ENCODE peak calls at places on chromosomes 16 and 17, in five cellular contexts. One of them, this sample, is unnamed.

GRCh38 chr16:66660422-66661209 is 35.9 kb downstream of the CMTM4 start:
- DNase-seq in MM.1S: no peak
- DNase-seq in heart right ventricle: peak; percentile 64
- DNase-seq in CD8-positive, alpha-beta memory T cell: no peak
- DNase-seq in mammary epithelial cell: peak; percentile 85
- DNase-seq in this sample: peak; percentile 49

GRCh38 chr16:84983308-84983707 is 28.0 kb downstream of the ZDHHC7 start:
- DNase-seq in CD8-positive, alpha-beta memory T cell: no peak
- DNase-seq in MM.1S: no peak
- DNase-seq in mammary epithelial cell: no peak
- DNase-seq in heart right ventricle: no peak
- DNase-seq in this sample: no peak

GRCh38 chr16:85629853-85630252 is 16.7 kb downstream of the GSE1 start:
- DNase-seq in MM.1S: no peak
- DNase-seq in heart right ventricle: no peak
- DNase-seq in CD8-positive, alpha-beta memory T cell: no peak
- DNase-seq in mammary epithelial cell: no peak
- DNase-seq in this sample: no peak

GRCh38 chr16:75288596-75289120 is 37.2 kb upstream of the BCAR1 start:
- DNase-seq in CD8-positive, alpha-beta memory T cell: peak; percentile 77
- DNase-seq in mammary epithelial cell: no peak
- DNase-seq in heart right ventricle: no peak
- DNase-seq in MM.1S: no peak
- DNase-seq in this sample: no peak

GRCh38 chr17:32929288-32929574 is 1.3 kb downstream of the TMEM98 start:
- DNase-seq in mammary epithelial cell: no peak
- DNase-seq in MM.1S: no peak
- DNase-seq in CD8-positive, alpha-beta memory T cell: no peak
- DNase-seq in heart right ventricle: no peak
- DNase-seq in this sample: no peak

GRCh38 chr17:50192873-50193274 is 8.6 kb downstream of the COL1A1 start:
- DNase-seq in heart right ventricle: no peak
- DNase-seq in mammary epithelial cell: no peak
- DNase-seq in MM.1S: no peak
- DNase-seq in CD8-positive, alpha-beta memory T cell: no peak
- DNase-seq in this sample: no peak

GRCh38 chr17:8632087-8632486 is 1.6 kb upstream of the MYH10 start:
- DNase-seq in MM.1S: peak; percentile 31
- DNase-seq in CD8-positive, alpha-beta memory T cell: no peak
- DNase-seq in heart right ventricle: no peak
- DNase-seq in mammary epithelial cell: no peak
- DNase-seq in this sample: no peak

GRCh38 chr16:708959-709358 is 3.4 kb upstream of the FBXL16 start:
- DNase-seq in MM.1S: no peak
- DNase-seq in mammary epithelial cell: no peak
- DNase-seq in CD8-positive, alpha-beta memory T cell: no peak
- DNase-seq in heart right ventricle: no peak
- DNase-seq in this sample: no peak

GRCh38 chr17:73411330-73411747 is 99.5 kb upstream of the CDC42EP4 start:
- DNase-seq in heart right ventricle: no peak
- DNase-seq in CD8-positive, alpha-beta memory T cell: no peak
- DNase-seq in mammary epithelial cell: no peak
- DNase-seq in MM.1S: no peak
- DNase-seq in this sample: no peak

GRCh38 chr16:85345129-85345639 is 232.9 kb upstream of the CIBAR2 start:
- DNase-seq in CD8-positive, alpha-beta memory T cell: no peak
- DNase-seq in mammary epithelial cell: no peak
- DNase-seq in heart right ventricle: no peak
- DNase-seq in MM.1S: no peak
- DNase-seq in this sample: no peak

GRCh38 chr16:8855051-8855786 is 13.6 kb downstream of the CARHSP1 start:
- DNase-seq in CD8-positive, alpha-beta memory T cell: no peak
- DNase-seq in MM.1S: peak; percentile 14
- DNase-seq in heart right ventricle: no peak
- DNase-seq in mammary epithelial cell: no peak
- DNase-seq in this sample: no peak

GRCh38 chr17:48835971-48836370 is 5.1 kb downstream of the CALCOCO2 start:
- DNase-seq in heart right ventricle: no peak
- DNase-seq in MM.1S: peak; percentile 57
- DNase-seq in mammary epithelial cell: no peak
- DNase-seq in CD8-positive, alpha-beta memory T cell: peak; percentile 21
- DNase-seq in this sample: no peak

GRCh38 chr17:17120716-17121115 is 78.5 kb downstream of the MPRIP start:
- DNase-seq in heart right ventricle: no peak
- DNase-seq in CD8-positive, alpha-beta memory T cell: no peak
- DNase-seq in mammary epithelial cell: no peak
- DNase-seq in MM.1S: no peak
- DNase-seq in this sample: no peak

GRCh38 chr17:65409381-65409780 is 152.1 kb downstream of the AXIN2 start:
- DNase-seq in mammary epithelial cell: no peak
- DNase-seq in MM.1S: no peak
- DNase-seq in CD8-positive, alpha-beta memory T cell: no peak
- DNase-seq in heart right ventricle: no peak
- DNase-seq in this sample: no peak

GRCh38 chr17:44106801-44107200 is 16.6 kb downstream of the HDAC5 start:
- DNase-seq in heart right ventricle: no peak
- DNase-seq in MM.1S: no peak
- DNase-seq in mammary epithelial cell: no peak
- DNase-seq in CD8-positive, alpha-beta memory T cell: no peak
- DNase-seq in this sample: no peak
- H3K4me1 ChIP-seq in heart right ventricle: peaks cover 97% of the 10 kb centered on the region
- H3K4me1 ChIP-seq in MM.1S: peaks cover 16% of the 10 kb centered on the region
- H3K4me1 ChIP-seq in mammary epithelial cell: peaks cover 11% of the 10 kb centered on the region
- H3K4me1 ChIP-seq in CD8-positive, alpha-beta memory T cell: peaks cover 14% of the 10 kb centered on the region
- H3K4me1 ChIP-seq in this sample: peaks cover 97% of the 10 kb centered on the region

DNA sequence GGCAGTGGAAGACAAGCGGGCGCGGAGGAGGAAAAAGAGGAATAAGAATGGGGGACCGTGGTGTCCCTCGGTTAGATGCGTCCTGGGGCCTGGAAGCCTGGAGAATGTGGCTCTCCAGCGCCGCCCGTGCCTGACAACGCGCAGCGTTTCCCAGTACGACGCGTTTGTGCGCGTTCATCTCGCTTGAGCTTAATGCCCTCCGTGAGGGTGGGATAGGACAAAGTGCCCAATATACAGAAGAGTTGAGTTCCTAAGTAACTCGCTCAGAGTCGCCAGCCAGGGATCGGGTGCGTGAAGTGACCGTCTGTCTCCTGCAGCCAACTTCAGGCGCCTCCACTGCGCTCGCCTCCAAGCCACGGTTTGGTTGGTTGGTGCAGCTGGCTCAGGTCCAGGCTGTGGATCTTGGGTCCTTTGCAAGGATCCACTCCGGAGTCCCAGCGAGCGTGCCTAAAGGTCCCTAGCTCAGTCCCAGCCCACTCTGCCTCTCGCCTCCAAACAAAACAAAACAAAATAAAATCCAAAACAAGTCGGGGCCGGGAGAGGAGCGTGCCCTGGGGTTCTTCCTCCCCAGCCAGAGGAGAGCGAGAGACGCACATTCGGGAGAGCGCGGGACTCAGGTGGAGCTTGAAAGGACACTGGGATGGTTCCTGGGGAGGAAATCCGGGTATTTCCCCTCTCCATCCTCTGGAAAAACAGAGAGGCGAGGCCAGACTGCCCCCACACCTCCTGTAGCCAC is 951 bp downstream of the GALR2 start:
- DNase-seq in CD8-positive, alpha-beta memory T cell: no peak
- DNase-seq in MM.1S: no peak
- DNase-seq in mammary epithelial cell: peak; percentile 41
- DNase-seq in heart right ventricle: no peak
- DNase-seq in this sample: no peak
- H3K4me3 ChIP-seq in CD8-positive, alpha-beta memory T cell: peak overlapping the region; percentile 32
- H3K4me3 ChIP-seq in MM.1S: no peak overlapping the region
- H3K4me3 ChIP-seq in mammary epithelial cell: no peak overlapping the region
- H3K4me3 ChIP-seq in heart right ventricle: peak overlapping the region; percentile 3
- H3K4me3 ChIP-seq in this sample: no peak overlapping the region

DNA sequence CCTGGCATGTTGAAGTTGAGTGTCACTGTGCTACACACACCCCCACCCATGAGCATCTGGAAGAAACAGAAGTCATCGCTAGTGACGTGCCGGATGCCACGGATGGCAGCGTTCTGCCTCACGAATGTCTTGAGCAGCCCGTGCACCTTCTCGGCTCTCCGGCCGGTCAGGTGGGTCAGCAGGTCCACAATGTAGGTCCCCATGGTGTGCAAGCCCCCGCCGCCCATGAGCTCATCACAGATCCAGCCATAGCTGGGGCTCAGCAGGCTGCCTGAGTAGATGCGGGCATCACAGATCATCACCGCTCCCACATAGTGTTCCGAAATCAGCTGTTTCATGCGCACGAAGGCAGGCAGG is 8.9 kb downstream of the C16orf86 start:
- DNase-seq in MM.1S: no peak
- DNase-seq in mammary epithelial cell: no peak
- DNase-seq in heart right ventricle: no peak
- DNase-seq in CD8-positive, alpha-beta memory T cell: no peak
- DNase-seq in this sample: no peak
- H3K4me1 ChIP-seq in MM.1S: no peaks in the 10 kb centered on the region
- H3K4me1 ChIP-seq in mammary epithelial cell: peaks cover 7% of the 10 kb centered on the region
- H3K4me1 ChIP-seq in heart right ventricle: peaks cover 43% of the 10 kb centered on the region
- H3K4me1 ChIP-seq in CD8-positive, alpha-beta memory T cell: no peaks in the 10 kb centered on the region
- H3K4me1 ChIP-seq in this sample: peaks cover 42% of the 10 kb centered on the region

DNA sequence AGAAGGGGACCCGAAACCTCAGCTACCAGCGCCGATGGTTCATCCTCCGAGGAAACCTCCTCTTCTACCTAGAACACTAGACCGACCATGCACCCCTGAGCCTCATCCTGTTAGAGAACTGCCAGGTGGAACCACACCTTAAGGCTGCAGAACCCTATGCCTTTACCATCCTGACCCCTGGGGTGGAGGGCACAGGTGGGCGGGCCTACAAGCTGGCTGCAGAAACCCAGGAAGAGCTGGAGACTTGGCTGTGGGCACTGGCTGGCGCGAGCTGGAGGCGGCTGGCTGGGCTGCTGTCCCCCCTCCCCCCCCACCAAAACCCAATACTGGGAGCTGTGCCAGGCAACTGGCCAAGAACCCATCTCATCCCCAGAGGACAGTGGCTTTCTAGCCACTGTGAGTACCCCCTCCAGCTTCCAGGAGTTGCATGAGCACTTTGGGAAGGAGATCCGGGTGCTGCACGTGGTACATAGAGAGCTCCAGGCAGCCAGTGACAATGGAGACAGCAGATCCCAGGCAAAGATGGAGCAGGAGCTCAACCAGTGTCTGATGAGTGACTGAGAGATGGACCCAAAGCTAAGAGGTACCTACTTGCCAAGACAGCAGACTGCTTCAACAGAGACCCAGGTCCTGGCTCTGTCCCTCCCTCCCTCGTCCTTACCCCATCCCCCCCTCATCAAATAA is 1.4 kb upstream of the CD2BP2 start:
- DNase-seq in CD8-positive, alpha-beta memory T cell: no peak
- DNase-seq in MM.1S: no peak
- DNase-seq in mammary epithelial cell: no peak
- DNase-seq in heart right ventricle: no peak
- DNase-seq in this sample: no peak
- H3K4me3 ChIP-seq in CD8-positive, alpha-beta memory T cell: no peak overlapping the region
- H3K4me3 ChIP-seq in MM.1S: no peak overlapping the region
- H3K4me3 ChIP-seq in mammary epithelial cell: peak overlapping the region; percentile 91
- H3K4me3 ChIP-seq in heart right ventricle: peak overlapping the region; percentile 88
- H3K4me3 ChIP-seq in this sample: no peak overlapping the region

DNA sequence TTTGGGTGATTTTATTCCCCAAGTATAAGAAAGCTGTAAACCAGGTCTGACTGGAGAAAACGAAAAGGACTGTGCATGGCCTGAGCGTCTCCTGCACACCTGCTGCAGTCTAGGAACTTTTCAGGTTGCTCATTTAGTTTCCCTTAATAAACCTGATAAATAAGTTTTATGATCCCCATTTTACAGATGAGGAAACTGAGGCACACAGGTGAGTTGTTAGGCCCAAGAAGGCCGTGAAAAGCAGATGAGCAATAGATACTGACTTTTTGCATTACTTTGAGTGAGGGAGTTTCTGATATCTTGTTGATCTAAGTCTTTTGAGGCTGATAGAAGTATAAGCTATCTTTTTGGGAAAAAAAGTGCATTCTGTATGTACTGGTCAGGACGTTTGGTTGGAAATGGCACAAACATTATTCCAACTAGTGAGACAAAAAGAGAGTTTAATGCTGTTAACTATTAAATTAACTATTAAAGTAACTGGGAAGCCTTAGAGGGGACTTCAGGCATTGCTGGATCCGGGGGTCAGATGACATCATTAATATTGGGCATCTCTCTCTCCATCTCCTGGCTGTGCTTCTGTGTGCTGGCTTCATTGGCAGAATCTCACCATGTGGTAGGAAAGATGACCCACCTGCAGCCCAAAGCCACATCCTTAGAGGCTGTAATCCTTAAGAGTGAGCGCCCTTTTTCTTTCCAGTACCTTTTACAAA is 163.4 kb downstream of the CMIP start:
- DNase-seq in mammary epithelial cell: no peak
- DNase-seq in CD8-positive, alpha-beta memory T cell: no peak
- DNase-seq in MM.1S: no peak
- DNase-seq in heart right ventricle: no peak
- DNase-seq in this sample: no peak
- H3K4me1 ChIP-seq in mammary epithelial cell: peaks cover 44% of the 10 kb centered on the region
- H3K4me1 ChIP-seq in CD8-positive, alpha-beta memory T cell: no peaks in the 10 kb centered on the region
- H3K4me1 ChIP-seq in MM.1S: no peaks in the 10 kb centered on the region
- H3K4me1 ChIP-seq in heart right ventricle: peaks cover 44% of the 10 kb centered on the region
- H3K4me1 ChIP-seq in this sample: peaks cover 41% of the 10 kb centered on the region

GRCh38 chr16:73125860-73126259 is 77.9 kb upstream of the ZFHX3 start:
- DNase-seq in mammary epithelial cell: peak; percentile 38
- DNase-seq in CD8-positive, alpha-beta memory T cell: no peak
- DNase-seq in MM.1S: no peak
- DNase-seq in heart right ventricle: no peak
- DNase-seq in this sample: no peak

GRCh38 chr16:73124097-73124652 is 76.2 kb upstream of the ZFHX3 start:
- DNase-seq in heart right ventricle: no peak
- DNase-seq in CD8-positive, alpha-beta memory T cell: no peak
- DNase-seq in mammary epithelial cell: peak; percentile 22
- DNase-seq in MM.1S: no peak
- DNase-seq in this sample: no peak

GRCh38 chr16:73126453-73126853 is 78.5 kb upstream of the ZFHX3 start:
- DNase-seq in mammary epithelial cell: peak; percentile 49
- DNase-seq in heart right ventricle: peak; percentile 6
- DNase-seq in CD8-positive, alpha-beta memory T cell: no peak
- DNase-seq in MM.1S: no peak
- DNase-seq in this sample: peak; percentile 58

GRCh38 chr16:73124665-73125064 is 76.7 kb upstream of the ZFHX3 start:
- DNase-seq in MM.1S: no peak
- DNase-seq in mammary epithelial cell: no peak
- DNase-seq in heart right ventricle: no peak
- DNase-seq in CD8-positive, alpha-beta memory T cell: no peak
- DNase-seq in this sample: no peak

GRCh38 chr16:73122604-73123386 is 74.9 kb upstream of the ZFHX3 start:
- DNase-seq in heart right ventricle: peak; percentile 53
- DNase-seq in mammary epithelial cell: no peak
- DNase-seq in MM.1S: no peak
- DNase-seq in CD8-positive, alpha-beta memory T cell: peak; percentile 9
- DNase-seq in this sample: peak; percentile 38
- H3K4me3 ChIP-seq in heart right ventricle: peak overlapping the region; percentile 18
- H3K4me3 ChIP-seq in mammary epithelial cell: no peak overlapping the region
- H3K4me3 ChIP-seq in MM.1S: no peak overlapping the region
- H3K4me3 ChIP-seq in CD8-positive, alpha-beta memory T cell: no peak overlapping the region
- H3K4me3 ChIP-seq in this sample: no peak overlapping the region

DNA sequence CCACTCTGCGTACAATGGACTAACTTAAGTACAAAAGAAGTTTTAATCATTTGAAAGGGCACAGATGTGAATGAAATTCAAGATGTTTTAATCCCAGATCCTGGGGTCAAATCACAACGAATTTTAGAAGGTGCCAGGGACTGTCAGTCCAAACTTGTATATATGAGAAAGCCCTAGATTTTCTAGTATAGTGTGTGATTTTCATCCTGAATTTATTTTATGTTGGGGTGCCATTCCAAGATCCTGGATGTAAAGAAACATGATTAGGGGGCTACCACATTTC is 64.3 kb downstream of the TUBD1 start:
- DNase-seq in mammary epithelial cell: no peak
- DNase-seq in heart right ventricle: no peak
- DNase-seq in CD8-positive, alpha-beta memory T cell: no peak
- DNase-seq in MM.1S: no peak
- DNase-seq in this sample: no peak
- H3K4me1 ChIP-seq in mammary epithelial cell: peaks cover 47% of the 10 kb centered on the region
- H3K4me1 ChIP-seq in heart right ventricle: peaks cover 36% of the 10 kb centered on the region
- H3K4me1 ChIP-seq in CD8-positive, alpha-beta memory T cell: peaks cover 55% of the 10 kb centered on the region
- H3K4me1 ChIP-seq in MM.1S: peaks cover 64% of the 10 kb centered on the region
- H3K4me1 ChIP-seq in this sample: peaks cover 5% of the 10 kb centered on the region

This sample was measured in tibial nerve.